ENCODE peak calls at places on chromosomes 2 and 18, in seven cellular contexts. One of them, this sample, is unnamed.

GRCh38 chr2:23976883-23977282 is 33.0 kb upstream of the MFSD2B start:
- DNase-seq in Caco-2: no peak
- DNase-seq in mucosa of descending colon: no peak
- DNase-seq in BE2C: no peak
- DNase-seq in choroid plexus epithelial cell: no peak
- DNase-seq in endothelial cell: no peak
- DNase-seq in GM12865: no peak
- DNase-seq in this sample: no peak

GRCh38 chr2:110903548-110903947 is 171.2 kb downstream of the ACOXL start:
- DNase-seq in mucosa of descending colon: peak; percentile 84
- DNase-seq in BE2C: peak; percentile 63
- DNase-seq in GM12865: no peak
- DNase-seq in endothelial cell: no peak
- DNase-seq in Caco-2: no peak
- DNase-seq in choroid plexus epithelial cell: no peak
- DNase-seq in this sample: no peak

GRCh38 chr2:229153307-229153706 is 117.8 kb downstream of the PID1 start:
- DNase-seq in GM12865: no peak
- DNase-seq in choroid plexus epithelial cell: no peak
- DNase-seq in mucosa of descending colon: peak; percentile 62
- DNase-seq in Caco-2: no peak
- DNase-seq in BE2C: no peak
- DNase-seq in endothelial cell: no peak
- DNase-seq in this sample: no peak

GRCh38 chr2:1781291-1782080 is 37.2 kb upstream of the PXDN start:
- DNase-seq in choroid plexus epithelial cell: no peak
- DNase-seq in mucosa of descending colon: no peak
- DNase-seq in endothelial cell: no peak
- DNase-seq in BE2C: no peak
- DNase-seq in GM12865: no peak
- DNase-seq in Caco-2: no peak
- DNase-seq in this sample: no peak

GRCh38 chr2:59025157-59025757 is 784.1 kb upstream of the FANCL start:
- DNase-seq in Caco-2: peak; percentile 57
- DNase-seq in GM12865: peak; percentile 48
- DNase-seq in endothelial cell: peak; percentile 76
- DNase-seq in BE2C: peak; percentile 42
- DNase-seq in mucosa of descending colon: no peak
- DNase-seq in choroid plexus epithelial cell: peak; percentile 63
- DNase-seq in this sample: peak; percentile 41

GRCh38 chr2:178513876-178514275 is 33.6 kb downstream of the PLEKHA3 start:
- DNase-seq in choroid plexus epithelial cell: no peak
- DNase-seq in GM12865: no peak
- DNase-seq in Caco-2: no peak
- DNase-seq in BE2C: no peak
- DNase-seq in mucosa of descending colon: no peak
- DNase-seq in endothelial cell: no peak
- DNase-seq in this sample: peak; percentile 1

GRCh38 chr18:68564961-68565360 is 149.9 kb downstream of the TMX3 start:
- DNase-seq in Caco-2: no peak
- DNase-seq in BE2C: no peak
- DNase-seq in mucosa of descending colon: no peak
- DNase-seq in endothelial cell: no peak
- DNase-seq in GM12865: no peak
- DNase-seq in choroid plexus epithelial cell: no peak
- DNase-seq in this sample: no peak

GRCh38 chr2:59974051-59974766 is 579.2 kb downstream of the BCL11A start:
- DNase-seq in endothelial cell: no peak
- DNase-seq in Caco-2: no peak
- DNase-seq in choroid plexus epithelial cell: no peak
- DNase-seq in mucosa of descending colon: no peak
- DNase-seq in GM12865: no peak
- DNase-seq in BE2C: no peak
- DNase-seq in this sample: no peak

GRCh38 chr2:1032030-1032429 is 81.4 kb downstream of the SNTG2 start:
- DNase-seq in endothelial cell: no peak
- DNase-seq in BE2C: no peak
- DNase-seq in GM12865: no peak
- DNase-seq in mucosa of descending colon: no peak
- DNase-seq in choroid plexus epithelial cell: no peak
- DNase-seq in Caco-2: no peak
- DNase-seq in this sample: no peak

GRCh38 chr2:172021074-172021931 is 21.6 kb downstream of the METAP1D start:
- DNase-seq in GM12865: no peak
- DNase-seq in endothelial cell: no peak
- DNase-seq in Caco-2: no peak
- DNase-seq in mucosa of descending colon: no peak
- DNase-seq in BE2C: no peak
- DNase-seq in choroid plexus epithelial cell: peak; percentile 9
- DNase-seq in this sample: no peak

GRCh38 chr2:207630491-207630890 is 5.3 kb upstream of the METTL21A start:
- DNase-seq in choroid plexus epithelial cell: no peak
- DNase-seq in mucosa of descending colon: no peak
- DNase-seq in Caco-2: no peak
- DNase-seq in BE2C: peak; percentile 22
- DNase-seq in GM12865: no peak
- DNase-seq in endothelial cell: no peak
- DNase-seq in this sample: no peak

GRCh38 chr18:13437034-13437433 is 218.5 kb downstream of the LDLRAD4 start:
- DNase-seq in choroid plexus epithelial cell: no peak
- DNase-seq in mucosa of descending colon: no peak
- DNase-seq in Caco-2: no peak
- DNase-seq in BE2C: no peak
- DNase-seq in GM12865: no peak
- DNase-seq in endothelial cell: no peak
- DNase-seq in this sample: no peak

GRCh38 chr2:239303711-239304532 is 96.9 kb downstream of the HDAC4 start:
- DNase-seq in mucosa of descending colon: peak; percentile 52
- DNase-seq in GM12865: peak; percentile 76
- DNase-seq in BE2C: peak; percentile 9
- DNase-seq in choroid plexus epithelial cell: no peak
- DNase-seq in endothelial cell: no peak
- DNase-seq in Caco-2: peak; percentile 26
- DNase-seq in this sample: no peak

GRCh38 chr2:20411361-20411894 is 35.4 kb upstream of the RHOB start:
- DNase-seq in GM12865: peak; percentile 84
- DNase-seq in choroid plexus epithelial cell: peak; percentile 92
- DNase-seq in BE2C: peak; percentile 83
- DNase-seq in endothelial cell: peak; percentile 72
- DNase-seq in mucosa of descending colon: peak; percentile 81
- DNase-seq in Caco-2: peak; percentile 83
- DNase-seq in this sample: peak; percentile 88

DNA sequence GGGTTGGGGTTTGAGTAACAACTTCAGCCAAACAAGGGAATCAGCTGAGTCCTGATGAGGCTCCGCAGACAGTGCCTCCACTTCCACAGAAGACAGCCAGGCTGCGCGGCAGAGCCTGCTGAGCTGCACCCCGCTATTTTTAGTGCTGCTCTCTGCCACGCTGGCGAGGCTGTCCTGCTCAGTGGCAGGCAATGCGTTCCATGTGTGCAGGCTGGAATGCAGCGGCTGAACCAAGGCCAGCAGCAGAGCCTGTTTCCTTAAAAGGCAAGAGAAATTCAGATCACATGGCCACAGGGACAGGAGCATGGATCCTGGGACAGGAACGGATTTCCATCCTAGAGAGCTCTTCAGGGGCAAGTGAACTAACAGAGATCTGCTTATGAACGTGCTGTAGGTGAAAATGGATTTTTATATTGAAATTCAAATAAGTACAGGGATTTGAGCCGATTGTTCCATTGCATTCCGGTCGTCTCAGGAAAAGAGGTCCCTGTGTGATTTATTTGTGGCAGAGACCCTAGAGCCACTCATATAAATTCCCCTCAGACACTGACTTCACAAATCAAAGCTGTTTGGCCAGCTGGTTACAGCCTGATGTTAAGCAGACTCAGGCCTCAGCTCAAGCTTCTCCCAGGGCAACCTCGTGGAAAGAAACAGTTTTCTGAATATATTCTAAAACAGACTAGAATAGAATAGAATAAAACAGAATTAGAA is 98.6 kb downstream of the COL6A3 start:
- DNase-seq in GM12865: no peak
- DNase-seq in Caco-2: peak; percentile 4
- DNase-seq in choroid plexus epithelial cell: peak; percentile 97
- DNase-seq in endothelial cell: no peak
- DNase-seq in BE2C: peak; percentile 81
- DNase-seq in mucosa of descending colon: peak; percentile 80
- DNase-seq in this sample: no peak
- TF ChIP-seq CTCF in GM12865: no peak
- TF ChIP-seq CTCF in Caco-2: no peak
- TF ChIP-seq CTCF in choroid plexus epithelial cell: peak; percentile 67
- TF ChIP-seq CTCF in endothelial cell: no peak
- TF ChIP-seq CTCF in BE2C: peak; percentile 5
- TF ChIP-seq CTCF in mucosa of descending colon: no peak
- TF ChIP-seq CTCF in this sample: no peak

GRCh38 chr18:26014462-26014861 is 76.0 kb downstream of the SS18 start:
- DNase-seq in Caco-2: no peak
- DNase-seq in BE2C: no peak
- DNase-seq in choroid plexus epithelial cell: no peak
- DNase-seq in mucosa of descending colon: no peak
- DNase-seq in GM12865: no peak
- DNase-seq in endothelial cell: no peak
- DNase-seq in this sample: no peak

GRCh38 chr18:26022585-26022984 is 67.8 kb downstream of the SS18 start:
- DNase-seq in mucosa of descending colon: no peak
- DNase-seq in endothelial cell: no peak
- DNase-seq in Caco-2: no peak
- DNase-seq in choroid plexus epithelial cell: no peak
- DNase-seq in BE2C: no peak
- DNase-seq in GM12865: no peak
- DNase-seq in this sample: no peak

GRCh38 chr18:26021061-26021754 is 69.2 kb downstream of the SS18 start:
- DNase-seq in BE2C: no peak
- DNase-seq in choroid plexus epithelial cell: no peak
- DNase-seq in Caco-2: no peak
- DNase-seq in mucosa of descending colon: no peak
- DNase-seq in endothelial cell: no peak
- DNase-seq in GM12865: no peak
- DNase-seq in this sample: no peak

DNA sequence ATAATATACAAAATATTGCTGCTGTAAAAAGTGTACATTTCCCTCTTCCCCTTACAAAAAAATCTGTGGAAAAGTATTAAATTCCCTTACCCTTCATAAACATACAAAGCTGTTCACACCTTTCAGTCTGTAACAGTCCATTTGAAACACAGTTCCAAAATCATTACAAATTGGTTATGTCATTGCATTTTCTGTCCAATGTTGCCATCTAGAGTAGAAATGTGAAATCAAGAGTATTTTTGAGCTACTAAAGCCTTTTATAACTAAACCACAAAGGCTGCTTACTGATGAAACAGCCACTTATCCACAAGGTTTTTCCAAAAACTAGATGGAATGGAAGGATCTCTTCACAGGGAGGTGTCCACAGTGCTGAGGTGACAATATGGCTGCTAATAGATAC is 72.5 kb downstream of the SS18 start:
- DNase-seq in GM12865: peak; percentile 11
- DNase-seq in choroid plexus epithelial cell: peak; percentile 21
- DNase-seq in BE2C: no peak
- DNase-seq in Caco-2: no peak
- DNase-seq in mucosa of descending colon: no peak
- DNase-seq in endothelial cell: no peak
- DNase-seq in this sample: no peak
- TF ChIP-seq CTCF in GM12865: no peak
- TF ChIP-seq CTCF in choroid plexus epithelial cell: no peak
- TF ChIP-seq CTCF in BE2C: no peak
- TF ChIP-seq CTCF in Caco-2: no peak
- TF ChIP-seq CTCF in mucosa of descending colon: no peak
- TF ChIP-seq CTCF in endothelial cell: no peak
- TF ChIP-seq CTCF in this sample: no peak

GRCh38 chr2:220858101-220858500 is 714.0 kb downstream of the EPHA4 start:
- DNase-seq in mucosa of descending colon: no peak
- DNase-seq in Caco-2: no peak
- DNase-seq in GM12865: no peak
- DNase-seq in choroid plexus epithelial cell: no peak
- DNase-seq in BE2C: no peak
- DNase-seq in endothelial cell: no peak
- DNase-seq in this sample: no peak
- TF ChIP-seq CTCF in mucosa of descending colon: no peak
- TF ChIP-seq CTCF in Caco-2: peak; percentile 18
- TF ChIP-seq CTCF in GM12865: no peak
- TF ChIP-seq CTCF in choroid plexus epithelial cell: no peak
- TF ChIP-seq CTCF in BE2C: no peak
- TF ChIP-seq CTCF in endothelial cell: no peak
- TF ChIP-seq CTCF in this sample: no peak

GRCh38 chr18:9787716-9788115 is 79.6 kb downstream of the RAB31 start:
- DNase-seq in mucosa of descending colon: no peak
- DNase-seq in GM12865: no peak
- DNase-seq in choroid plexus epithelial cell: peak; percentile 96
- DNase-seq in endothelial cell: no peak
- DNase-seq in BE2C: no peak
- DNase-seq in Caco-2: no peak
- DNase-seq in this sample: peak; percentile 66

GRCh38 chr18:9790261-9790660 is 82.2 kb downstream of the RAB31 start:
- DNase-seq in GM12865: no peak
- DNase-seq in endothelial cell: no peak
- DNase-seq in mucosa of descending colon: no peak
- DNase-seq in BE2C: no peak
- DNase-seq in Caco-2: no peak
- DNase-seq in choroid plexus epithelial cell: no peak
- DNase-seq in this sample: no peak

GRCh38 chr18:9788140-9788539 is 80.0 kb downstream of the RAB31 start:
- DNase-seq in choroid plexus epithelial cell: no peak
- DNase-seq in Caco-2: no peak
- DNase-seq in GM12865: no peak
- DNase-seq in BE2C: no peak
- DNase-seq in mucosa of descending colon: no peak
- DNase-seq in endothelial cell: no peak
- DNase-seq in this sample: no peak

GRCh38 chr18:9788860-9789259 is 80.8 kb downstream of the RAB31 start:
- DNase-seq in endothelial cell: no peak
- DNase-seq in mucosa of descending colon: no peak
- DNase-seq in choroid plexus epithelial cell: no peak
- DNase-seq in BE2C: no peak
- DNase-seq in Caco-2: no peak
- DNase-seq in GM12865: no peak
- DNase-seq in this sample: no peak

GRCh38 chr18:9787126-9787525 is 79.0 kb downstream of the RAB31 start:
- DNase-seq in Caco-2: no peak
- DNase-seq in endothelial cell: no peak
- DNase-seq in choroid plexus epithelial cell: no peak
- DNase-seq in GM12865: no peak
- DNase-seq in mucosa of descending colon: no peak
- DNase-seq in BE2C: no peak
- DNase-seq in this sample: peak; percentile 48
- TF ChIP-seq CTCF in Caco-2: no peak
- TF ChIP-seq CTCF in endothelial cell: no peak
- TF ChIP-seq CTCF in choroid plexus epithelial cell: no peak
- TF ChIP-seq CTCF in GM12865: no peak
- TF ChIP-seq CTCF in mucosa of descending colon: no peak
- TF ChIP-seq CTCF in BE2C: no peak
- TF ChIP-seq CTCF in this sample: no peak

GRCh38 chr2:238288650-238289573 is 502 bp upstream of the PER2 start:
- DNase-seq in GM12865: peak; percentile 99
- DNase-seq in Caco-2: peak; percentile 94
- DNase-seq in choroid plexus epithelial cell: peak; percentile 99
- DNase-seq in BE2C: peak; percentile 99
- DNase-seq in endothelial cell: peak; percentile 97
- DNase-seq in mucosa of descending colon: peak; percentile 99
- DNase-seq in this sample: peak; percentile 98
- TF ChIP-seq CTCF in GM12865: peak; percentile 27
- TF ChIP-seq CTCF in Caco-2: peak; percentile 34
- TF ChIP-seq CTCF in choroid plexus epithelial cell: peak; percentile 25
- TF ChIP-seq CTCF in BE2C: peak; percentile 9
- TF ChIP-seq CTCF in endothelial cell: peak; percentile 16
- TF ChIP-seq CTCF in mucosa of descending colon: no peak
- TF ChIP-seq CTCF in this sample: peak; percentile 19